ENCODE peak calls at places on chromosomes 2 and 18, in ten cellular contexts. H is ovary, C is A549, F is esophagus squamous epithelium, U is body of pancreas, O is adrenal gland, N is breast epithelium, Y is spleen, I is stomach, D is right lobe of liver. T is an unnamed sample.

GRCh38 chr2:236177967-236178909 is 10.1 kb upstream of the GBX2 start:
- DNase-seq in H (peak; percentile 77), N (no peak), F (no peak), O (peak; percentile 53), I (peak; percentile 60), Y (no peak), D (peak; percentile 67), C (peak; percentile 87), U (peak; percentile 47), T (peak; percentile 83)

GRCh38 chr2:177396630-177397460 is 4.3 kb downstream of the AGPS start:
- DNase-seq in U (no peak), N (peak; percentile 21), H (no peak), D (no peak), C (peak; percentile 61), O (no peak), F (no peak), Y (no peak), I (no peak), T (no peak)

GRCh38 chr2:154740360-154740759 is 41.9 kb downstream of the KCNJ3 start:
- DNase-seq in U (no peak), Y (no peak), O (no peak), F (no peak), C (no peak), D (no peak), I (no peak), N (no peak), H (no peak), T (no peak)

GRCh38 chr2:25651066-25651465 is 22.3 kb downstream of the DTNB start:
- DNase-seq in O (no peak), H (no peak), N (no peak), I (no peak), U (no peak), Y (no peak), C (no peak), F (no peak), D (no peak), T (no peak)

GRCh38 chr2:49616800-49617199 is 462.5 kb upstream of the FSHR start:
- DNase-seq in U (peak; percentile 6), N (no peak), D (no peak), C (peak; percentile 44), H (no peak), F (no peak), Y (no peak), O (no peak), I (no peak), T (no peak)

GRCh38 chr2:203656522-203657287 is 49.7 kb upstream of the CD28 start:
- DNase-seq in I (peak; percentile 70), H (no peak), F (peak; percentile 27), D (peak; percentile 81), U (peak; percentile 85), Y (no peak), O (peak; percentile 33), C (peak; percentile 76), N (peak; percentile 80), T (peak; percentile 42)

GRCh38 chr2:109597283-109597682 is 16.5 kb downstream of the SEPTIN10 start:
- DNase-seq in F (no peak), U (no peak), D (no peak), H (no peak), N (no peak), O (no peak), Y (no peak), I (no peak), C (no peak), T (no peak)

GRCh38 chr2:241739651-241740050 is 5.2 kb downstream of the D2HGDH start:
- DNase-seq in Y (no peak), U (no peak), O (no peak), N (no peak), D (no peak), F (no peak), I (no peak), C (no peak), H (no peak), T (no peak)

GRCh38 chr2:33321236-33321731 is 155.2 kb upstream of the RASGRP3 start:
- DNase-seq in H (no peak), Y (no peak), I (no peak), N (no peak), C (no peak), D (no peak), O (no peak), U (no peak), F (no peak), T (no peak)

GRCh38 chr18:21321711-21322110 is 79.7 kb downstream of the GREB1L start:
- DNase-seq in F (no peak), D (no peak), H (no peak), N (no peak), I (no peak), O (no peak), Y (no peak), U (no peak), C (no peak), T (no peak)

GRCh38 chr2:228901531-228901930 is 369.6 kb downstream of the PID1 start:
- DNase-seq in Y (no peak), O (no peak), N (no peak), U (no peak), H (no peak), I (no peak), C (no peak), F (no peak), D (no peak), T (no peak)

GRCh38 chr2:216108967-216109921 is at the start of gene XRCC5:
- DNase-seq in D (peak; percentile 97), I (peak; percentile 99), N (peak; percentile 93), Y (peak; percentile 98), H (peak; percentile 99), C (peak; percentile 98), O (peak; percentile 97), U (peak; percentile 97), F (peak; percentile 64), T (peak; percentile 94)
- TF ChIP-seq POLR2A in D (peak; percentile 56), I (no peak), N (peak; percentile 47), Y (peak; percentile 66), H (peak; percentile 38), C (peak; percentile 61), O (peak; percentile 80), U (peak; percentile 81), F (peak; percentile 31), T (no peak)

DNA sequence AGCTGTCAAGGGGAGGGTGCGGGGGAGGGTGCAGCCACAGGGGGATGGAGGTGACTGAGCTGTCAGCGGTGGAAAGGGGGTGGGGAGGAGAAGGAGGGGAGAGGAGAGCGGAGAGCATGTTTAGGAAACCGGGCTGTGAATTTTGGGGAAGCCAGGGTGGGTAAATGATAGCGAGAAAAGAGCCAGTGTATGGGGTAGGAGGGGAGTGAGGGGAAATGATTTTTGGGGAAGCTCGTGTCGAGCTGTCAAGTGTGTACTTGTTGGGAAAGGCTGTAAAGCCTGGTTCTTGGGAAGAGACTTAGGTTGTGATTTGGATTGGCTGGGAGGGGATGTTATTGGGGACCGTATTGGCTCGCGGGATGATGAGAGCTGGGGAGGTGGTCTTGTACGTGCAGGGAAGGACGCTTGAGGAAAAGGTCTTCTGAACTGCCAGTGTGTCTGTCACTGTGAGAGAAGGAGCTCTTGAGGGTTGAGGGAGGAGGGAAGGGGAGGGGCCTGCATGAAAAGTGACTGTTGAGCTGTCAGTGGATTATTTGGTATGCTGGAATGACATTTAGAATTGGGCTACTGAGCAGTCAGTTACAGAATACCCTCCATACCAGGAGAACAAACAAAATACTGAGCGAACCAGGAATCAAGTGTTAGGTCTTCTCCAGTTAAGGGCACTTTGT is 1.0 kb downstream of the UBR3 start:
- DNase-seq in N (no peak), H (no peak), D (no peak), C (peak; percentile 32), Y (no peak), U (peak; percentile 40), F (no peak), I (no peak), O (peak; percentile 36), T (peak; percentile 75)
- TF ChIP-seq POLR2A in N (no peak), H (no peak), D (no peak), C (no peak), Y (no peak), U (no peak), F (no peak), I (no peak), O (peak; percentile 23), T (no peak)

GRCh38 chr2:101105654-101106053 is 45.5 kb downstream of the TBC1D8 start:
- DNase-seq in U (no peak), I (no peak), C (no peak), H (no peak), N (no peak), D (no peak), F (no peak), Y (no peak), O (no peak), T (no peak)

GRCh38 chr2:101106453-101107181 is 44.6 kb downstream of the TBC1D8 start:
- DNase-seq in Y (no peak), U (peak; percentile 37), O (no peak), F (no peak), N (no peak), D (peak; percentile 82), H (no peak), I (peak; percentile 56), C (no peak), T (no peak)

GRCh38 chr2:101109451-101110140 is 41.6 kb downstream of the TBC1D8 start:
- DNase-seq in H (no peak), D (no peak), F (no peak), Y (no peak), N (no peak), I (no peak), U (no peak), C (no peak), O (no peak), T (no peak)

GRCh38 chr2:101107246-101107645 is 43.9 kb downstream of the TBC1D8 start:
- DNase-seq in N (no peak), C (no peak), F (no peak), H (no peak), U (no peak), I (no peak), D (no peak), O (no peak), Y (no peak), T (no peak)

DNA sequence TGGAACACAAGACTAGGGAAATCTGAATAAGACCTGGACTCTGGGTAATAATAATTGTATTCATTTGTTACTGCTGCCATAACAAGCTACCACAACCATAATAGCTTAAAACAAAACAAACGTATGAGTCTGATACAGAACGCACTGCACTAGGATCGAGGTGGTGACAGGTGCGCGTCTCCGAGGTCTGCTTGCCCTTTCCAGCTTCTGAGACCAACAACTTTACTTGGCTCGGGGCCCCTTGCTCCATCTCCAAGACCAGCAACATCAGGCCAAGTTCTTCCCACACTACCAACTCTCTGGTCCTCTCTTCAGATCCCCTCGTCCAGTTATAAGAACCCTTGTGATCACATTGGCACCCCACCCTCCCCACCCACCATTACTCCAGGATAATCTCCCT is 42.8 kb downstream of the TBC1D8 start:
- DNase-seq in N (no peak), O (no peak), C (no peak), I (no peak), D (no peak), U (no peak), F (no peak), Y (no peak), H (no peak), T (no peak)
- TF ChIP-seq POLR2A in N (no peak), O (no peak), C (no peak), I (no peak), D (no peak), U (no peak), F (no peak), Y (no peak), H (no peak), T (no peak)

DNA sequence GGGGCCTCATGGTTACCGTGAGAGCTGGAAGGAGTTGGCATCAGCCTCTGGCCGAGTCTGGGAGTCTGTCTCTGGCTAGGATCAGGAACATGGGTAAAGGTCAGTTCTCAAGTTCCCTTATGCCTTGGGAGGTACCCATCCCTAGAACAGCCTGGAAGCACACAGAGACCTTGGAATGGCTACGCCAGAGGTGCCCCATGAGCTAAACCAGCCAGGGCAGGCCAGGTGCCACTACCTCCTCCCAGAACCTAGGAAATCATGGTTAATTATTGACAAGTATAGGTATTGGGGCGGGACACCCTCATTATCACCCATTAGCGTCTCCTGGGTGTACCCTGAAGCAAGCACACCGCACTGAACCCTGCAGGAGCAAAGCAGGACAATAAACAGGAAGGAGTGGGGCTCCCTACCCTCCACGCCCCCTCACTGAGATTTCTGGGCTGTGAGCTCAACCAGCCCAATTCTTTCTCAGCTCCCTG is 3.0 kb upstream of the ASPRV1 start:
- DNase-seq in D (no peak), O (no peak), Y (no peak), U (peak; percentile 21), N (no peak), I (peak; percentile 66), F (no peak), H (no peak), C (no peak), T (no peak)
- TF ChIP-seq POLR2A in D (no peak), O (no peak), Y (no peak), U (no peak), N (no peak), I (no peak), F (no peak), H (no peak), C (no peak), T (no peak)

T was measured in testis.